ENCODE peak calls at places on chromosomes 16 and 17, in five cellular contexts. U is right lobe of liver, W is nephron progenitor cell, D is cardiac muscle cell, X is GM13977. H is an unnamed sample.

GRCh38 chr17:55659661-55660060 is 63.0 kb downstream of the TMEM100 start:
- DNase-seq in W (no peak), D (no peak), U (no peak), X (no peak), H (no peak)

GRCh38 chr17:49690256-49690655 is 12.4 kb upstream of the SPOP start:
- DNase-seq in W (no peak), D (no peak), X (no peak), U (no peak), H (no peak)

GRCh38 chr16:54287018-54287757 is 601 bp upstream of the IRX3 start:
- DNase-seq in U (no peak), W (no peak), D (no peak), X (no peak), H (peak)

GRCh38 chr17:21127508-21128077 is 829 bp downstream of the DHRS7B start:
- DNase-seq in D (peak), X (no peak), U (no peak), W (no peak), H (no peak)

GRCh38 chr17:43406676-43407645 is 8.2 kb downstream of the ARL4D start:
- DNase-seq in U (no peak), W (no peak), X (no peak), D (peak), H (no peak)

GRCh38 chr16:66036162-66036561 is 330.3 kb upstream of the CDH5 start:
- DNase-seq in D (peak), X (no peak), W (no peak), U (no peak), H (no peak)

GRCh38 chr17:39704821-39705551 is 5.1 kb downstream of the ERBB2 start:
- DNase-seq in D (peak), U (no peak), W (no peak), X (no peak), H (no peak)

GRCh38 chr17:56737741-56738161 is 96.0 kb downstream of the C17orf67 start:
- DNase-seq in U (no peak), D (peak), X (no peak), W (peak), H (no peak)

GRCh38 chr17:63649813-63650212 is 27.6 kb downstream of the MAP3K3 start:
- DNase-seq in D (no peak), W (no peak), X (no peak), U (no peak), H (no peak)

GRCh38 chr16:72635104-72635503 is 412.8 kb downstream of the ZFHX3 start:
- DNase-seq in X (no peak), D (no peak), W (no peak), U (no peak), H (no peak)

GRCh38 chr17:54544239-54544638 is 356.4 kb upstream of the TOM1L1 start:
- DNase-seq in W (peak), D (no peak), U (no peak), X (no peak), H (no peak)
- TF ChIP-seq CTCF in W (no peak), D (no peak), U (no peak), X (no peak), H (no peak)

DNA sequence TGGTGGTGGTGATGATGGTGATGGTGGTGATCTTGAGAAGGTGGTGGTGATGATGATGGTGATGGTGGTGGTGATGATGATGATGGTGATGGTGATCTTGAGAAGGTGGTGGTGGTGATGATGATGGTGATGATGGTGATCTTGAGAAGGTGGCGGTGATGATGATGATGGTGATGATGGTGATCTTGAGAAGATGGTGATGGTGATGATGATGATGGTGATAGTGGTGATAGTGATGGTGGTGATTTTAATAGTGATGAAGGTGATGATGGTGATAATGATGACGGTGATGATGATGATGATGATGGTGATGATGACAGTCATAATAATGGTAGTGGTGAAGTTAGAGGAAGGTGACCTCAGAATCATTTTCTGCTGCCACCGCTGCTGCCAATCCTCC is 75.1 kb downstream of the MYH13 start:
- DNase-seq in D (no peak), W (no peak), U (no peak), X (no peak), H (no peak)
- TF ChIP-seq CTCF in D (no peak), W (no peak), U (no peak), X (no peak), H (no peak)

GRCh38 chr16:50021509-50021908 is 3.5 kb upstream of the CNEP1R1 start:
- DNase-seq in X (peak), W (no peak), D (peak), U (no peak), H (no peak)
- TF ChIP-seq CTCF in X (peak), W (no peak), D (peak), U (no peak), H (no peak)

GRCh38 chr17:76735586-76736348 is 1.4 kb downstream of the SRSF2 start:
- DNase-seq in X (no peak), D (no peak), W (no peak), U (no peak), H (no peak)
- TF ChIP-seq CTCF in X (no peak), D (no peak), W (no peak), U (no peak), H (no peak)

DNA sequence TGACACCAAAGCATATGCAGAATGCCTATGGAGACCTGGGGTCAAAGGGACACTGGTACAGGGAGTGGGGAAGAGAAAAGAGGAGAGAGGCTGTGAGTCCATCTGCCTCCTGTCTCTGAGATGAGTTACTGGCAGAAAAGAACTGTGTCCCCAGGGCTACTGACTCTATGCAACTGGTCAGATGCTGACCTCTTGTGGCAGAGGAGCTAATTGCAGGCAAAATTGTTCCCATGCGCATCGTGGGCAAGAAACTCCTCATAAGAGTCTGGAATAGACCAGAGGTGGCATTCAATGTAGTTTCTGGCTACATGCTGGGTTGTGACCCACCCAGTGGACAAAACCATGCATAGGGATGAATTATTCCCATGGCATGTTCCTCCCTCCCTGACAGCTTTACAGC is 26.1 kb upstream of the MLKL start:
- DNase-seq in X (no peak), U (peak), W (peak), D (no peak), H (no peak)
- TF ChIP-seq CTCF in X (peak), U (peak), W (peak), D (peak), H (peak)

GRCh38 chr17:17559164-17559563 is 32.3 kb downstream of the PEMT start:
- DNase-seq in D (no peak), U (no peak), X (no peak), W (no peak), H (no peak)
- TF ChIP-seq CTCF in D (no peak), U (no peak), X (no peak), W (no peak), H (no peak)

GRCh38 chr16:57903656-57904055 is 67.3 kb downstream of the CNGB1 start:
- DNase-seq in D (no peak), W (no peak), X (no peak), U (no peak), H (no peak)

GRCh38 chr16:57904101-57904500 is 66.8 kb downstream of the CNGB1 start:
- DNase-seq in X (no peak), W (no peak), D (no peak), U (no peak), H (no peak)

GRCh38 chr16:57910726-57911125 is 60.2 kb downstream of the CNGB1 start:
- DNase-seq in U (no peak), X (no peak), D (no peak), W (no peak), H (no peak)

GRCh38 chr16:57908409-57908987 is 62.4 kb downstream of the CNGB1 start:
- DNase-seq in D (no peak), X (no peak), U (no peak), W (no peak), H (no peak)

GRCh38 chr16:57906385-57907316 is 64.3 kb downstream of the CNGB1 start:
- DNase-seq in X (no peak), D (no peak), U (no peak), W (peak), H (no peak)
- TF ChIP-seq CTCF in X (peak), D (peak), U (peak), W (peak), H (peak)